ENCODE peak calls at places on chromosomes 2 and 18, in four cellular contexts. P is iris pigment epithelial cell, L is heart right ventricle, E is cardiac muscle cell. Y is an unnamed sample.

GRCh38 chr18:41389936-41390667 is 564.9 kb upstream of the PIK3C3 start:
- DNase-seq in P (no peak), L (no peak), E (no peak), Y (no peak)

GRCh38 chr2:186755066-186755465 is 61.2 kb downstream of the FAM171B start:
- DNase-seq in P (peak; percentile 75), L (no peak), E (no peak), Y (no peak)

GRCh38 chr2:105929506-105929905 is 184.8 kb downstream of the NCK2 start:
- DNase-seq in P (peak; percentile 22), L (no peak), E (no peak), Y (no peak)

GRCh38 chr2:135657806-135658582 is 83.7 kb upstream of the UBXN4 start:
- DNase-seq in P (no peak), L (no peak), E (no peak), Y (no peak)

GRCh38 chr2:200330351-200331120 is 24.0 kb downstream of the SPATS2L start:
- DNase-seq in P (no peak), L (no peak), E (no peak), Y (no peak)

GRCh38 chr18:57210101-57210661 is 63.3 kb downstream of the BOD1L2 start:
- DNase-seq in P (peak; percentile 84), L (peak; percentile 22), E (peak; percentile 30), Y (no peak)

GRCh38 chr2:199118701-199119241 is 339.0 kb downstream of the SATB2 start:
- DNase-seq in P (no peak), L (no peak), E (no peak), Y (no peak)

GRCh38 chr2:127525692-127526141 is 572 bp downstream of the IWS1 start:
- DNase-seq in P (peak; percentile 59), L (no peak), E (peak; percentile 58), Y (no peak)

GRCh38 chr2:65013776-65014175 is 24.6 kb downstream of the SLC1A4 start:
- DNase-seq in P (no peak), L (no peak), E (no peak), Y (no peak)

GRCh38 chr2:11583840-11584529 is 50.1 kb downstream of the GREB1 start:
- DNase-seq in P (peak; percentile 97), L (peak; percentile 78), E (peak; percentile 78), Y (peak; percentile 72)

GRCh38 chr2:28613181-28613580 is 117.3 kb downstream of the PLB1 start:
- DNase-seq in P (no peak), L (no peak), E (no peak), Y (no peak)

Y was measured in psoas muscle.